ENCODE peak calls at places on chromosomes 5 and 9, in six cellular contexts. L is adrenal gland; T is CD8-positive, alpha-beta T cell; D is MM.1S; K is left ventricle myocardium inferior; X is psoas muscle. H is an unnamed sample. For H3K36me3, the result is how much of the 10 kb centered on the place peaks cover.

GRCh38 chr5:142853682-142854081 is 83.5 kb downstream of the ARHGAP26 start:
- DNase-seq in T (no peak), X (no peak), K (no peak), D (no peak), L (no peak), H (no peak)

GRCh38 chr5:40399349-40399748 is 280.4 kb upstream of the PTGER4 start:
- DNase-seq in T (no peak), D (no peak), L (no peak), X (no peak), K (no peak), H (no peak)

GRCh38 chr9:87959916-87960581 is 14.3 kb downstream of the CDK20 start:
- DNase-seq in D (no peak), T (no peak), X (no peak), K (no peak), L (peak), H (no peak)

GRCh38 chr9:29211681-29212589 is 1638.7 kb upstream of the C9orf72 start:
- DNase-seq in T (peak), L (peak), D (peak), X (peak), K (no peak), H (no peak)

GRCh38 chr5:44632344-44632743 is 176.4 kb upstream of the MRPS30 start:
- DNase-seq in K (no peak), T (no peak), L (no peak), D (no peak), X (no peak), H (no peak)

GRCh38 chr9:18720691-18721090 is 246.7 kb downstream of the ADAMTSL1 start:
- DNase-seq in L (peak), K (no peak), T (no peak), D (no peak), X (no peak), H (no peak)

GRCh38 chr9:117662651-117663050 is 41.6 kb upstream of the TLR4 start:
- DNase-seq in K (no peak), X (no peak), L (no peak), D (no peak), T (no peak), H (no peak)

GRCh38 chr5:45677524-45677923 is 18.7 kb downstream of the HCN1 start:
- DNase-seq in T (no peak), D (no peak), K (no peak), L (no peak), X (no peak), H (no peak)

GRCh38 chr9:4665357-4665756 is 923 bp downstream of the SPATA6L start:
- DNase-seq in D (no peak), L (no peak), X (no peak), T (no peak), K (no peak), H (no peak)

GRCh38 chr9:107467416-107467815 is 22.2 kb downstream of the KLF4 start:
- DNase-seq in X (no peak), L (no peak), K (no peak), T (no peak), D (no peak), H (no peak)

GRCh38 chr9:127388037-127388855 is 8.7 kb upstream of the SLC2A8 start:
- DNase-seq in L (peak), X (no peak), D (peak), T (peak), K (peak), H (peak)

GRCh38 chr5:109038209-109038840 is 290.6 kb downstream of the FER start:
- DNase-seq in X (no peak), K (no peak), D (no peak), T (no peak), L (no peak), H (no peak)

GRCh38 chr9:93517331-93517730 is 59.1 kb upstream of the PHF2 start:
- DNase-seq in T (no peak), K (no peak), D (no peak), L (no peak), X (no peak), H (no peak)

GRCh38 chr5:120413706-120414105 is 50.4 kb upstream of the PRR16 start:
- DNase-seq in X (no peak), K (no peak), T (no peak), D (no peak), L (no peak), H (no peak)

GRCh38 chr5:139670369-139671095 is 22.4 kb downstream of the CXXC5 start:
- DNase-seq in D (peak), X (no peak), K (no peak), L (no peak), T (peak), H (no peak)

GRCh38 chr5:75023368-75024159 is 28.8 kb downstream of the GCNT4 start:
- DNase-seq in X (no peak), L (no peak), D (no peak), K (no peak), T (peak), H (no peak)

GRCh38 chr9:113876806-113877236 is 712 bp downstream of the ZNF618 start:
- DNase-seq in L (no peak), D (peak), X (no peak), K (no peak), T (no peak), H (no peak)

GRCh38 chr9:74412236-74412979 is 84.7 kb upstream of the RORB start:
- DNase-seq in K (no peak), T (no peak), L (no peak), X (no peak), D (no peak), H (no peak)

GRCh38 chr9:677461-678097 is 163.9 kb upstream of the DMRT1 start:
- DNase-seq in K (no peak), T (no peak), D (peak), X (no peak), L (no peak), H (no peak)

GRCh38 chr5:34656001-34656699 is at the start of gene RAI14:
- DNase-seq in X (peak), D (peak), L (peak), K (peak), T (no peak), H (no peak)

DNA sequence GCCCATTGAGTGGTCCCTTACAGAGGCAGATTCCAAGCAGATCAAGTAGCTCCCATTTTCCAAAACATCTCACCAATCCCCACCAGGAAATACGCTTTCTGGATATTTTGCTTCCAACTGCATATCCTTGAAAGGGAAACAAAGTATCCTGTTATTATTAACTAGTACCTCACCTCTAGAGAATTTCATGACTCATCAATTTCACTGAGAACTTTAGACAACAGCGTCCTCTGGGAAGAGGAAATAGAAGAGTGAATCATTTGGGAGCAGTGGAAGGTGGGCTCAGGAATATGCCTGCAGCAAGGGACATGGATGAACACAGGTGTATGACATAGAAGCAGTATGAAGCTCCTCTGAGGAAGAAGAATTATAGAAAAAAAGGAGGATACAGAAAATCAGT is 186.7 kb downstream of the MARCHF11 start:
- DNase-seq in T (no peak), D (no peak), X (no peak), K (no peak), L (no peak), H (peak)
- TF ChIP-seq CTCF in T (no peak), D (no peak), X (no peak), K (no peak), L (no peak), H (peak)

GRCh38 chr5:107809201-107810034 is 138.7 kb upstream of the EFNA5 start:
- DNase-seq in K (no peak), T (no peak), L (no peak), X (no peak), D (no peak), H (no peak)

GRCh38 chr5:107813559-107813958 is 142.8 kb upstream of the EFNA5 start:
- DNase-seq in X (no peak), K (no peak), L (no peak), T (no peak), D (peak), H (no peak)

GRCh38 chr5:107815109-107815508 is 144.4 kb upstream of the EFNA5 start:
- DNase-seq in D (no peak), K (no peak), X (no peak), L (no peak), T (no peak), H (no peak)

GRCh38 chr5:107814183-107814582 is 143.4 kb upstream of the EFNA5 start:
- DNase-seq in K (no peak), L (no peak), X (no peak), D (no peak), T (no peak), H (no peak)

GRCh38 chr5:107812570-107813141 is 141.9 kb upstream of the EFNA5 start:
- DNase-seq in X (no peak), K (peak), D (no peak), L (no peak), T (no peak), H (no peak)
- H3K4me3 ChIP-seq in X (no peak), K (no peak), D (no peak), L (no peak), T (no peak), H (no peak)

DNA sequence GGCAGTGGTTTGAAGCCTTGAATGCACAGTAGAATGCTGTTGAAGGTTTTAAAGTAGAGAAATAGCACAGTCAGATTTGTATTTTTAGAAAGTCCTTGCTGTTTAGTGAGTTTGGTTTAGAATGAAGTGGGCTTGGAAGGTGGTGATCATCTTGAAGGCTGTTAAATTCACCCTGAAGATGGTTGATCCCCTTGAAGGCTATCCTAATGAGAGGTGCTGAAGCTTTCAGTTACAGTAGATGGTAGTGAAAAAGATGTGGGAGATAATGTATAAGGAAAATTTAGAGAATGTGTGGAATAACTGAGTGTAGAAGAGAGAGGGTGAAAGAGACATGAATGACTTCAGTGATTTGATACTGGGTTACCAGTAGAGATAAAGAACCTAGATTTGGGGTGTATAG is 16.0 kb downstream of the TENT2 start:
- DNase-seq in L (no peak), K (no peak), D (no peak), X (no peak), T (no peak), H (no peak)
- H3K36me3 ChIP-seq in L (under half), K (half or more), D (under half), X (under half), T (under half), H (under half)

DNA sequence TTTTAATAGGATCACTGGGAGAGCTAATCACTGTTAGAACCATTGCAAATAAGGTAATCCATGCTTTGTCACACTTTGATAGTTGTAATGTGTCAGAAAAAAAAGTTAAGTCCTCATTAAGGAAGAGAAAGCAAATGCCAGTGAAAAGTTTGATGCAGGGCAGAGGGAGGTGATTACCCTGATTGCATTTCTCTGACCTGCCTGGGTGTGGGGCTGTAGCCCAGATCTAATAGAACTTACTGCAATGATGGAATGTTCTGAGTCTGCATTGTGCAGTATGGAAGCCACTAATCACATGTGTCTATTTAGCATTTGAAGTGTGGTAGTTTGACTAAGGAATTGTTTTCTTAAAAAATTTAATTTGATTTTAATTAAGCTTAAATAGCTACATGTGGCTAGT is 202.7 kb downstream of the ATP10B start:
- DNase-seq in T (no peak), D (peak), L (no peak), X (no peak), K (no peak), H (no peak)
- TF ChIP-seq CTCF in T (no peak), D (peak), L (peak), X (no peak), K (no peak), H (peak)

DNA sequence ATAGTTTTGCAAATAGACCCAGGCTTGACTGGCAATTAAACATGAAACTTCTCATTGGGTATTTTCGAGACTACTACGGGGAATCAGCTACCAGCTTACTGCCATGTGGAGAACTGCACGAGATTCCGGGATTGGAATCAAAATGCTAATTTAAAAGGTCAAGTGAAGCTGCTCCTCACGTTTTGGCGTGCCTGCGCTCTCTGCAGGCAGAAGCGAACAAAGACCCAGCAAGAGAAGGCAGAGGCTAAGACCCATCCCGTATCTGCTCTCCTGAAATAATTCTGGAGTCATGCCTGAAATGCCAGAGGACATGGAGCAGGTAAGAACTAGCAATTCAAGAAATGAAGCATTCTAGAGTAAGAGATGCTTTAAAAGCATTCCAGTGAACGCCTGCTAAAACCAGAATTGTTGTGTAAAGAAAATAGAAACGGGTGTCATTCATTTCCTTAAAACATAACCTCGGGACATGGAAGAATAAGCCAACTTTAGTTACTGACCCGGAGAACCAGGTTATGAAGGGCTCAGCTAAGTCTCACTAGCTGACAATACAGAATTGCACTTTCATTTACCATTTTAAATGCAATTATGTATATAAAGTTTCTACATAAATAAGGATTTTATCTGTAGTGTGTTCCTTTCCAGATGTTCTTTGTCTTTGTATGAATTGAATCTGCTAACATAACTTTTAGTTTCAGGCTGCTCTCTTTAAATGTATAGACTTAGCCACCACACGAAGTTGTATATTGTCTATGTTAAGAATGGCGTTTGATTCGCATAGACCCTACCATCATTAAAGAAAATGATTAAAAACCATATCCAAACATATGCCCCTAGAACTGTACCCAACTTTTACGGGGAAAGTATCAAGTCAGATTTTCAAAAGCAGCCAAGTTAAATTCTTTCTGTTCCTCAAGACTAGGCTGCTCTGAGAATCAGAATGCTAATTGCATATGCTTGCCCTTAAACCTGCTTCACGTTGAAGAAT is 2.0 kb upstream of the MAT2B start:
- DNase-seq in D (peak), T (peak), K (peak), L (peak), X (peak), H (peak)
- H3K4me3 ChIP-seq in D (peak), T (peak), K (peak), L (no peak), X (peak), H (peak)

DNA sequence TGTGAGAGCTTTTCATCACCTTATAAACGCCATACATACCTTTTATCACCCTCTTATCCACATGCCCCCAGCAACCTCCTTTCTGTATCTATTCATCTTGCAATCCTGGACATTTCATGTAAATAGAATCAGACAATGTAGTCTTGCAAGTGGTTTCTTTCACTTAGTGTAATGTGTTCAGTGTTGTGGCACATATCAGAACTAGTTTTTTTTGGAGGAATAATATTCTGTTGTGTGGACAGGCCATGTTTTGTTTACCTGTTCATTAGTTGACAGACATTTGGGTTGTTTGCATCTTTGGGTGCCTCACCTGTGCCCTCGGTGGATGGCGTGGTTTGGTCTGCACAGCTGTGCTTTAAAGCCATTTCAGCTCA is 1.3 kb downstream of the SQSTM1 start:
- DNase-seq in K (no peak), D (no peak), T (no peak), L (no peak), X (no peak), H (no peak)
- H3K36me3 ChIP-seq in K (half or more), D (under half), T (under half), L (under half), X (under half), H (under half)

GRCh38 chr5:176870110-176870591 is 29.0 kb downstream of the HK3 start:
- DNase-seq in K (no peak), X (no peak), T (no peak), L (peak), D (peak), H (no peak)
- TF ChIP-seq CTCF in K (peak), X (peak), T (no peak), L (peak), D (peak), H (peak)

GRCh38 chr9:131704988-131705387 is 34.9 kb downstream of the RAPGEF1 start:
- DNase-seq in D (no peak), L (no peak), T (no peak), X (no peak), K (no peak), H (no peak)
- H3K4me3 ChIP-seq in D (no peak), L (no peak), T (no peak), X (no peak), K (peak), H (no peak)

DNA sequence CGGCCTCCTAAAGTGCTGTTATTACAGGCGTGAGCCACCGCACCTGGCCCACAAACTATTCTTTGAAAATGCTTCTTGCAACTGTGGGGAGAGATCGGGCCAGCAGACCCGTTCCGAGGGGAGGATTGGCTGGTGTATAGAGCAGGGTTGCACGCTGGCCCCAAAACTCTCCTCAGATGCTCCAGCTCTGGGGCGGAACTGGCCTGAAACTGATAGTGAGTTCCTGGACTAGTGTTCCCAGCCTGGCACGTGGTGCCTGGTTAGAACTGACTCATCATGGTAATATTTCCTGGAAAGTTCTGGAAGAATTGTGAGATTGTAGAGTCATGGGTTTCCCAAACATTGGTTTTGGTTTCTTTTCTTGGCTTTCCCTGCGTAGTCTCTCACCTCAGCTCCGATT is 120.5 kb downstream of the FBXL7 start:
- DNase-seq in X (no peak), T (no peak), K (no peak), D (no peak), L (peak), H (peak)
- H3K36me3 ChIP-seq in X (under half), T (under half), K (under half), D (under half), L (under half), H (under half)

H was measured in kidney epithelial cell.